ENCODE peak calls at places on chromosomes 3 and 15, in ten cellular contexts. R, H, B, P, M, Q, F, O, G and W are unnamed samples.

GRCh38 chr3:58670506-58671125 is 4.0 kb upstream of the FAM3D start:
- DNase-seq in R (no peak), H (no peak), B (peak), P (no peak), M (no peak), Q (no peak), F (no peak), O (no peak), G (no peak), W (no peak)

GRCh38 chr3:48433472-48434118 is 3.7 kb upstream of the PLXNB1 start:
- DNase-seq in R (no peak), H (no peak), B (peak), P (peak), M (peak), Q (no peak), F (no peak), O (no peak), G (no peak), W (peak)

GRCh38 chr3:16302082-16302631 is 37.1 kb downstream of the OXNAD1 start:
- DNase-seq in R (no peak), H (no peak), B (no peak), P (no peak), M (no peak), Q (no peak), F (no peak), O (no peak), G (no peak), W (no peak)

GRCh38 chr15:27587810-27588209 is 511.3 kb downstream of the OCA2 start:
- DNase-seq in R (no peak), H (no peak), B (no peak), P (no peak), M (peak), Q (no peak), F (no peak), O (no peak), G (no peak), W (peak)

GRCh38 chr3:127132876-127133275 is 60.1 kb upstream of the PRR23E start:
- DNase-seq in R (no peak), H (no peak), B (no peak), P (no peak), M (no peak), Q (no peak), F (no peak), O (no peak), G (no peak), W (no peak)

GRCh38 chr3:186220886-186221285 is 112.0 kb upstream of the ETV5 start:
- DNase-seq in R (no peak), H (no peak), B (no peak), P (peak), M (no peak), Q (peak), F (no peak), O (no peak), G (peak), W (no peak)

GRCh38 chr3:170178631-170179030 is 2.9 kb downstream of the PHC3 start:
- DNase-seq in R (no peak), H (no peak), B (peak), P (no peak), M (no peak), Q (no peak), F (no peak), O (no peak), G (no peak), W (no peak)

GRCh38 chr15:43878466-43878865 is 51.7 kb downstream of the WDR76 start:
- DNase-seq in R (no peak), H (no peak), B (no peak), P (no peak), M (no peak), Q (no peak), F (no peak), O (no peak), G (peak), W (no peak)

GRCh38 chr3:129829640-129830039 is 63.9 kb downstream of the TMCC1 start:
- DNase-seq in R (peak), H (peak), B (peak), P (peak), M (peak), Q (peak), F (peak), O (peak), G (peak), W (peak)

GRCh38 chr15:68654786-68655560 is 76.2 kb downstream of the CORO2B start:
- DNase-seq in R (no peak), H (no peak), B (no peak), P (no peak), M (no peak), Q (no peak), F (no peak), O (no peak), G (no peak), W (no peak)

GRCh38 chr3:190533511-190534282 is 19.8 kb downstream of the IL1RAP start:
- DNase-seq in R (peak), H (peak), B (peak), P (peak), M (peak), Q (peak), F (peak), O (peak), G (peak), W (no peak)

GRCh38 chr3:166291510-166291909 is 454.3 kb upstream of the BCHE start:
- DNase-seq in R (no peak), H (no peak), B (no peak), P (no peak), M (peak), Q (no peak), F (no peak), O (no peak), G (no peak), W (no peak)

GRCh38 chr3:38173834-38174418 is 8.6 kb downstream of the OXSR1 start:
- DNase-seq in R (no peak), H (no peak), B (no peak), P (no peak), M (no peak), Q (no peak), F (no peak), O (no peak), G (no peak), W (no peak)

GRCh38 chr15:101664303-101664913 is 12.2 kb upstream of the TM2D3 start:
- DNase-seq in R (no peak), H (no peak), B (no peak), P (peak), M (no peak), Q (no peak), F (peak), O (no peak), G (no peak), W (no peak)

GRCh38 chr3:59446775-59447465 is 397.1 kb upstream of the CFAP20DC start:
- DNase-seq in R (no peak), H (no peak), B (no peak), P (peak), M (no peak), Q (no peak), F (peak), O (no peak), G (no peak), W (no peak)

GRCh38 chr3:129107793-129108192 is 13.8 kb downstream of the RAB43 start:
- DNase-seq in R (no peak), H (peak), B (no peak), P (no peak), M (no peak), Q (no peak), F (no peak), O (no peak), G (no peak), W (no peak)

GRCh38 chr15:81334768-81335447 is 11.0 kb upstream of the STARD5 start:
- DNase-seq in R (no peak), H (no peak), B (no peak), P (no peak), M (peak), Q (no peak), F (no peak), O (peak), G (no peak), W (no peak)

DNA sequence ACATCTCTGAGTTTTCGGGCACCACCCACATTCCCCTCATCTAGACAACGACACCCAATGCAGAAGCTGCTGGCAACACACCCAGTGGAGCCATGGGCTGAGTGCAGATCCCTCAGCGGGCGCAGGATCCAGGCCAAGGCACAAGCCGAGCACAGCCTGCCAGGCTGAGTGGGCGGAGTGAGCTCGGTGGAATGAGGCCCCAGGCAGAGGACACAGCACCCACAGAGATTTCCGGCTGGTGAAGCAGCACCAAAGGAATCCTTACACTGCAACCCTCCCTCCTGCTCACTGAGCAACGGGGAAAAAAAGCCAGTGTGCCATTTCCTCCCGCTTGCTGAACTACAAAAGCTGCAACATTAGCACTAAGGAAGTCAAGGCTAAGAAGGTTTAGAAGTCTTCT is 34.2 kb downstream of the ZMAT3 start:
- DNase-seq in R (no peak), H (peak), B (peak), P (peak), M (peak), Q (no peak), F (peak), O (peak), G (peak), W (no peak)
- H3K4me3 ChIP-seq in R (no peak), H (no peak), B (no peak), P (no peak), M (no peak), Q (no peak), F (no peak), O (no peak), G (no peak), W (no peak)

GRCh38 chr3:31247850-31248618 is 284.7 kb upstream of the STT3B start:
- DNase-seq in R (no peak), H (no peak), B (no peak), P (peak), M (peak), Q (peak), F (no peak), O (no peak), G (no peak), W (peak)
- H3K4me3 ChIP-seq in R (no peak), H (no peak), B (no peak), P (no peak), M (no peak), Q (no peak), F (no peak), O (no peak), G (no peak), W (no peak)

GRCh38 chr3:194985031-194985578 is 285.9 kb downstream of the XXYLT1 start:
- DNase-seq in R (peak), H (peak), B (peak), P (peak), M (peak), Q (peak), F (no peak), O (no peak), G (peak), W (peak)
- H3K4me3 ChIP-seq in R (peak), H (no peak), B (no peak), P (no peak), M (no peak), Q (no peak), F (no peak), O (no peak), G (peak), W (peak)

DNA sequence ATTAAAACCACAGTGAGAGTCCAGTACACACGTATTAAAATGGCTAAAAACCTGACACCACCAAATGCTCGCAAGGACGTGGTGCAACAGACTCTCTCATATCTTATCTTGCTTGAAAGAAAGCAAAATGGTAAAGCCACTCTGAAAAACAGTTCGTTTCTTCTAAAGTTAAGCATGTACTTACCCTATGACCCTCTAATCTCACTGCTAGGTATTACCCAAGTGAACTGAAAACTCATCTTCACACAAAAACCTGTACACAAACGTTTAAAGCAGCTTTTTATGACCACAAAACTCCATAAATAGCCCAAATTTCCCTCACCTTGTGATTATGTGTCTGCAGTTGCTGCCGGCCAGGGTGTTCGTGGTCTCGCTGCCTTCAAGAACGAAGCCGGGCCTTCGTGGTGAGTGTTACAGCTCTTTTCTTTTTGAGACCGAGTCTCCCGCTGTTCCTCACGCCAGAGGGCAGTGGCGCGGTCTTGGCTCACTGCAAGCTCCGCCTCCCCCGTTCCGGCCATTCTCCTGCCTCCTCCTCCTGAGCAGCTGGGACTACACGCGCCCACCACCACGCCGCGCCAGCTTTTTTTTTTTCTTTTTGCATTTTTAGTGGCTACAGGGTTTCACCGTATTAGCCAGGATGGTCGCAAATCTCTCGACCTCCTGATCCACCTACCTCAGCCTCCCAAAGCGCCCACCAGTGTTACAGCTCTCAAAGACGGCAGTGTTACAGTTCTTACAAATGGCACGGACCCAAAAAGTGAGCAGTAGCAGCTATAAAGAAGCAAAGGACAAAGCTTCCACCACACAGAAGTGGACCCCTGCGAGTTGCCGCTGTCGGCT is 165.4 kb downstream of the TJP1 start:
- DNase-seq in R (no peak), H (no peak), B (no peak), P (no peak), M (peak), Q (no peak), F (no peak), O (no peak), G (no peak), W (peak)
- H3K4me3 ChIP-seq in R (no peak), H (no peak), B (no peak), P (no peak), M (no peak), Q (no peak), F (no peak), O (no peak), G (no peak), W (peak)